ENCODE peak calls at places on chromosome 18, in six cellular contexts. A is hepatocyte; D is ACHN; N is activated CD4-positive, CD25-positive, alpha-beta regulatory T cell treated with anti-CD3 and anti-CD28 coated beads, Interleukin-2, amount 50 U/mL, for 16 hours; L is BE2C; Y is pons. T is an unnamed sample.

GRCh38 chr18:6132751-6133368 is 237.5 kb upstream of the TMEM200C start:
- DNase-seq in A (no peak), D (no peak), N (no peak), L (no peak), Y (no peak), T (no peak)

GRCh38 chr18:76720683-76721082 is 101.7 kb upstream of the ZNF236 start:
- DNase-seq in A (no peak), D (no peak), N (no peak), L (no peak), Y (no peak), T (no peak)

GRCh38 chr18:56575819-56576663 is 62.4 kb downstream of the TXNL1 start:
- DNase-seq in A (peak), D (peak), N (no peak), L (peak), Y (peak), T (no peak)

GRCh38 chr18:3012306-3012919 is 531 bp downstream of the LPIN2 start:
- DNase-seq in A (peak), D (peak), N (no peak), L (no peak), Y (no peak), T (no peak)

GRCh38 chr18:2590303-2590702 is 18.9 kb downstream of the NDC80 start:
- DNase-seq in A (no peak), D (no peak), N (no peak), L (no peak), Y (no peak), T (no peak)

GRCh38 chr18:75204978-75205759 is 3.8 kb downstream of the PTGR3 start:
- DNase-seq in A (no peak), D (no peak), N (no peak), L (no peak), Y (no peak), T (no peak)

GRCh38 chr18:37188016-37188791 is 359.3 kb downstream of the KIAA1328 start:
- DNase-seq in A (no peak), D (no peak), N (no peak), L (no peak), Y (peak), T (no peak)

GRCh38 chr18:53798516-53798915 is 426.0 kb downstream of the MBD2 start:
- DNase-seq in A (no peak), D (no peak), N (no peak), L (no peak), Y (no peak), T (no peak)

GRCh38 chr18:6920099-6920955 is 190.8 kb downstream of the ARHGAP28 start:
- DNase-seq in A (peak), D (peak), N (no peak), L (peak), Y (peak), T (peak)